ENCODE peak calls at places on chromosomes 1 and 21, in nine cellular contexts. One of them, this sample, is unnamed.

GRCh38 chr1:54971317-54971791 is 9.1 kb upstream of the TMEM61 start:
- DNase-seq in astrocyte of the spinal cord: peak
- DNase-seq in stimulated activated CD8-positive, alpha-beta memory T cell treated with anti-CD3 and anti-CD28 coated beads, Interleukin-7, amount 100 ng/mL, for 48 hours: no peak
- DNase-seq in activated T-cell treated with anti-CD3 and anti-CD28 coated beads for 24 hours: no peak
- DNase-seq in GDM1: no peak
- DNase-seq in KG1: no peak
- DNase-seq in HEK293T: no peak
- DNase-seq in uterus: no peak
- DNase-seq in dorsolateral prefrontal cortex: no peak
- DNase-seq in this sample: no peak

GRCh38 chr21:25964009-25964408 is 206.6 kb downstream of the APP start:
- DNase-seq in dorsolateral prefrontal cortex: no peak
- DNase-seq in stimulated activated CD8-positive, alpha-beta memory T cell treated with anti-CD3 and anti-CD28 coated beads, Interleukin-7, amount 100 ng/mL, for 48 hours: no peak
- DNase-seq in GDM1: no peak
- DNase-seq in astrocyte of the spinal cord: peak
- DNase-seq in uterus: no peak
- DNase-seq in activated T-cell treated with anti-CD3 and anti-CD28 coated beads for 24 hours: no peak
- DNase-seq in KG1: no peak
- DNase-seq in HEK293T: no peak
- DNase-seq in this sample: no peak

GRCh38 chr21:37338671-37339526 is 27.7 kb upstream of the DYRK1A start:
- DNase-seq in HEK293T: peak
- DNase-seq in KG1: no peak
- DNase-seq in dorsolateral prefrontal cortex: no peak
- DNase-seq in astrocyte of the spinal cord: peak
- DNase-seq in activated T-cell treated with anti-CD3 and anti-CD28 coated beads for 24 hours: no peak
- DNase-seq in uterus: peak
- DNase-seq in GDM1: peak
- DNase-seq in stimulated activated CD8-positive, alpha-beta memory T cell treated with anti-CD3 and anti-CD28 coated beads, Interleukin-7, amount 100 ng/mL, for 48 hours: no peak
- DNase-seq in this sample: no peak

GRCh38 chr21:38460171-38460742 is 38.0 kb downstream of the ERG start:
- DNase-seq in HEK293T: no peak
- DNase-seq in KG1: no peak
- DNase-seq in activated T-cell treated with anti-CD3 and anti-CD28 coated beads for 24 hours: no peak
- DNase-seq in stimulated activated CD8-positive, alpha-beta memory T cell treated with anti-CD3 and anti-CD28 coated beads, Interleukin-7, amount 100 ng/mL, for 48 hours: no peak
- DNase-seq in dorsolateral prefrontal cortex: no peak
- DNase-seq in GDM1: no peak
- DNase-seq in astrocyte of the spinal cord: peak
- DNase-seq in uterus: no peak
- DNase-seq in this sample: no peak

GRCh38 chr1:167184081-167184480 is 36.6 kb upstream of the POU2F1 start:
- DNase-seq in dorsolateral prefrontal cortex: no peak
- DNase-seq in stimulated activated CD8-positive, alpha-beta memory T cell treated with anti-CD3 and anti-CD28 coated beads, Interleukin-7, amount 100 ng/mL, for 48 hours: no peak
- DNase-seq in KG1: no peak
- DNase-seq in astrocyte of the spinal cord: no peak
- DNase-seq in HEK293T: no peak
- DNase-seq in GDM1: no peak
- DNase-seq in uterus: no peak
- DNase-seq in activated T-cell treated with anti-CD3 and anti-CD28 coated beads for 24 hours: no peak
- DNase-seq in this sample: no peak

GRCh38 chr1:161171191-161171590 is 5.0 kb downstream of the PPOX start:
- DNase-seq in HEK293T: no peak
- DNase-seq in astrocyte of the spinal cord: no peak
- DNase-seq in uterus: no peak
- DNase-seq in GDM1: no peak
- DNase-seq in KG1: no peak
- DNase-seq in stimulated activated CD8-positive, alpha-beta memory T cell treated with anti-CD3 and anti-CD28 coated beads, Interleukin-7, amount 100 ng/mL, for 48 hours: no peak
- DNase-seq in activated T-cell treated with anti-CD3 and anti-CD28 coated beads for 24 hours: no peak
- DNase-seq in dorsolateral prefrontal cortex: no peak
- DNase-seq in this sample: no peak

GRCh38 chr1:183032122-183032921 is 9.1 kb downstream of the LAMC1 start:
- DNase-seq in HEK293T: no peak
- DNase-seq in GDM1: no peak
- DNase-seq in stimulated activated CD8-positive, alpha-beta memory T cell treated with anti-CD3 and anti-CD28 coated beads, Interleukin-7, amount 100 ng/mL, for 48 hours: no peak
- DNase-seq in astrocyte of the spinal cord: peak
- DNase-seq in dorsolateral prefrontal cortex: no peak
- DNase-seq in KG1: no peak
- DNase-seq in activated T-cell treated with anti-CD3 and anti-CD28 coated beads for 24 hours: no peak
- DNase-seq in uterus: no peak
- DNase-seq in this sample: no peak

GRCh38 chr21:30014883-30015282 is 75.1 kb upstream of the GRIK1 start:
- DNase-seq in GDM1: no peak
- DNase-seq in uterus: no peak
- DNase-seq in stimulated activated CD8-positive, alpha-beta memory T cell treated with anti-CD3 and anti-CD28 coated beads, Interleukin-7, amount 100 ng/mL, for 48 hours: no peak
- DNase-seq in KG1: no peak
- DNase-seq in dorsolateral prefrontal cortex: no peak
- DNase-seq in activated T-cell treated with anti-CD3 and anti-CD28 coated beads for 24 hours: no peak
- DNase-seq in HEK293T: no peak
- DNase-seq in astrocyte of the spinal cord: no peak
- DNase-seq in this sample: no peak

GRCh38 chr1:180040034-180040433 is 85.4 kb downstream of the CEP350 start:
- DNase-seq in uterus: no peak
- DNase-seq in astrocyte of the spinal cord: peak
- DNase-seq in dorsolateral prefrontal cortex: no peak
- DNase-seq in GDM1: no peak
- DNase-seq in activated T-cell treated with anti-CD3 and anti-CD28 coated beads for 24 hours: no peak
- DNase-seq in KG1: no peak
- DNase-seq in stimulated activated CD8-positive, alpha-beta memory T cell treated with anti-CD3 and anti-CD28 coated beads, Interleukin-7, amount 100 ng/mL, for 48 hours: no peak
- DNase-seq in HEK293T: no peak
- DNase-seq in this sample: no peak

GRCh38 chr1:203557390-203557789 is 63.4 kb downstream of the OPTC start:
- DNase-seq in uterus: peak
- DNase-seq in stimulated activated CD8-positive, alpha-beta memory T cell treated with anti-CD3 and anti-CD28 coated beads, Interleukin-7, amount 100 ng/mL, for 48 hours: no peak
- DNase-seq in KG1: no peak
- DNase-seq in GDM1: no peak
- DNase-seq in astrocyte of the spinal cord: no peak
- DNase-seq in dorsolateral prefrontal cortex: peak
- DNase-seq in HEK293T: no peak
- DNase-seq in activated T-cell treated with anti-CD3 and anti-CD28 coated beads for 24 hours: no peak
- DNase-seq in this sample: no peak

GRCh38 chr1:199197695-199198094 is 558.9 kb downstream of the PTPRC start:
- DNase-seq in dorsolateral prefrontal cortex: no peak
- DNase-seq in GDM1: no peak
- DNase-seq in activated T-cell treated with anti-CD3 and anti-CD28 coated beads for 24 hours: no peak
- DNase-seq in stimulated activated CD8-positive, alpha-beta memory T cell treated with anti-CD3 and anti-CD28 coated beads, Interleukin-7, amount 100 ng/mL, for 48 hours: no peak
- DNase-seq in uterus: no peak
- DNase-seq in KG1: no peak
- DNase-seq in astrocyte of the spinal cord: no peak
- DNase-seq in HEK293T: no peak
- DNase-seq in this sample: no peak

GRCh38 chr1:175373786-175374623 is 181.4 kb upstream of the KIAA0040 start:
- DNase-seq in astrocyte of the spinal cord: peak
- DNase-seq in uterus: no peak
- DNase-seq in dorsolateral prefrontal cortex: no peak
- DNase-seq in GDM1: no peak
- DNase-seq in HEK293T: peak
- DNase-seq in stimulated activated CD8-positive, alpha-beta memory T cell treated with anti-CD3 and anti-CD28 coated beads, Interleukin-7, amount 100 ng/mL, for 48 hours: no peak
- DNase-seq in activated T-cell treated with anti-CD3 and anti-CD28 coated beads for 24 hours: no peak
- DNase-seq in KG1: no peak
- DNase-seq in this sample: peak

GRCh38 chr1:89802036-89802435 is 18.8 kb upstream of the LRRC8D start:
- DNase-seq in HEK293T: no peak
- DNase-seq in KG1: no peak
- DNase-seq in dorsolateral prefrontal cortex: no peak
- DNase-seq in stimulated activated CD8-positive, alpha-beta memory T cell treated with anti-CD3 and anti-CD28 coated beads, Interleukin-7, amount 100 ng/mL, for 48 hours: no peak
- DNase-seq in astrocyte of the spinal cord: no peak
- DNase-seq in uterus: no peak
- DNase-seq in GDM1: no peak
- DNase-seq in activated T-cell treated with anti-CD3 and anti-CD28 coated beads for 24 hours: no peak
- DNase-seq in this sample: no peak

GRCh38 chr1:246681822-246682221 is 42.4 kb upstream of the SCCPDH start:
- DNase-seq in stimulated activated CD8-positive, alpha-beta memory T cell treated with anti-CD3 and anti-CD28 coated beads, Interleukin-7, amount 100 ng/mL, for 48 hours: no peak
- DNase-seq in astrocyte of the spinal cord: no peak
- DNase-seq in HEK293T: no peak
- DNase-seq in activated T-cell treated with anti-CD3 and anti-CD28 coated beads for 24 hours: no peak
- DNase-seq in KG1: no peak
- DNase-seq in dorsolateral prefrontal cortex: no peak
- DNase-seq in uterus: no peak
- DNase-seq in GDM1: no peak
- DNase-seq in this sample: no peak

GRCh38 chr1:43366601-43367025 is 1.2 kb downstream of the ELOVL1 start:
- DNase-seq in activated T-cell treated with anti-CD3 and anti-CD28 coated beads for 24 hours: no peak
- DNase-seq in HEK293T: no peak
- DNase-seq in uterus: no peak
- DNase-seq in astrocyte of the spinal cord: no peak
- DNase-seq in GDM1: no peak
- DNase-seq in stimulated activated CD8-positive, alpha-beta memory T cell treated with anti-CD3 and anti-CD28 coated beads, Interleukin-7, amount 100 ng/mL, for 48 hours: no peak
- DNase-seq in KG1: no peak
- DNase-seq in dorsolateral prefrontal cortex: no peak
- DNase-seq in this sample: no peak

GRCh38 chr1:14525262-14525661 is 73.2 kb upstream of the KAZN start:
- DNase-seq in uterus: no peak
- DNase-seq in stimulated activated CD8-positive, alpha-beta memory T cell treated with anti-CD3 and anti-CD28 coated beads, Interleukin-7, amount 100 ng/mL, for 48 hours: no peak
- DNase-seq in dorsolateral prefrontal cortex: no peak
- DNase-seq in KG1: no peak
- DNase-seq in activated T-cell treated with anti-CD3 and anti-CD28 coated beads for 24 hours: no peak
- DNase-seq in HEK293T: no peak
- DNase-seq in astrocyte of the spinal cord: no peak
- DNase-seq in GDM1: no peak
- DNase-seq in this sample: no peak

GRCh38 chr1:155062151-155062686 is 1.3 kb upstream of the EFNA4 start:
- DNase-seq in dorsolateral prefrontal cortex: no peak
- DNase-seq in GDM1: no peak
- DNase-seq in uterus: no peak
- DNase-seq in KG1: no peak
- DNase-seq in stimulated activated CD8-positive, alpha-beta memory T cell treated with anti-CD3 and anti-CD28 coated beads, Interleukin-7, amount 100 ng/mL, for 48 hours: no peak
- DNase-seq in astrocyte of the spinal cord: no peak
- DNase-seq in HEK293T: no peak
- DNase-seq in activated T-cell treated with anti-CD3 and anti-CD28 coated beads for 24 hours: no peak
- DNase-seq in this sample: no peak

GRCh38 chr21:26949830-26950229 is 17.1 kb downstream of the ADAMTS5 start:
- DNase-seq in stimulated activated CD8-positive, alpha-beta memory T cell treated with anti-CD3 and anti-CD28 coated beads, Interleukin-7, amount 100 ng/mL, for 48 hours: no peak
- DNase-seq in activated T-cell treated with anti-CD3 and anti-CD28 coated beads for 24 hours: no peak
- DNase-seq in dorsolateral prefrontal cortex: no peak
- DNase-seq in GDM1: no peak
- DNase-seq in astrocyte of the spinal cord: no peak
- DNase-seq in uterus: no peak
- DNase-seq in HEK293T: no peak
- DNase-seq in KG1: no peak
- DNase-seq in this sample: no peak

GRCh38 chr1:25684216-25684965 is 67.8 kb downstream of the MAN1C1 start:
- DNase-seq in uterus: no peak
- DNase-seq in GDM1: no peak
- DNase-seq in astrocyte of the spinal cord: no peak
- DNase-seq in stimulated activated CD8-positive, alpha-beta memory T cell treated with anti-CD3 and anti-CD28 coated beads, Interleukin-7, amount 100 ng/mL, for 48 hours: no peak
- DNase-seq in activated T-cell treated with anti-CD3 and anti-CD28 coated beads for 24 hours: no peak
- DNase-seq in HEK293T: no peak
- DNase-seq in dorsolateral prefrontal cortex: no peak
- DNase-seq in KG1: no peak
- DNase-seq in this sample: no peak

GRCh38 chr1:213622365-213623087 is 365.2 kb upstream of the PROX1 start:
- DNase-seq in uterus: no peak
- DNase-seq in KG1: no peak
- DNase-seq in dorsolateral prefrontal cortex: no peak
- DNase-seq in GDM1: no peak
- DNase-seq in HEK293T: no peak
- DNase-seq in activated T-cell treated with anti-CD3 and anti-CD28 coated beads for 24 hours: no peak
- DNase-seq in stimulated activated CD8-positive, alpha-beta memory T cell treated with anti-CD3 and anti-CD28 coated beads, Interleukin-7, amount 100 ng/mL, for 48 hours: peak
- DNase-seq in astrocyte of the spinal cord: no peak
- DNase-seq in this sample: no peak

GRCh38 chr1:58755468-58755872 is 28.4 kb downstream of the JUN start:
- DNase-seq in dorsolateral prefrontal cortex: peak
- DNase-seq in activated T-cell treated with anti-CD3 and anti-CD28 coated beads for 24 hours: peak
- DNase-seq in HEK293T: no peak
- DNase-seq in stimulated activated CD8-positive, alpha-beta memory T cell treated with anti-CD3 and anti-CD28 coated beads, Interleukin-7, amount 100 ng/mL, for 48 hours: peak
- DNase-seq in KG1: peak
- DNase-seq in astrocyte of the spinal cord: peak
- DNase-seq in uterus: peak
- DNase-seq in GDM1: peak
- DNase-seq in this sample: peak

GRCh38 chr1:3069491-3070303 is 694 bp downstream of the PRDM16 start:
- DNase-seq in astrocyte of the spinal cord: peak
- DNase-seq in dorsolateral prefrontal cortex: peak
- DNase-seq in HEK293T: peak
- DNase-seq in stimulated activated CD8-positive, alpha-beta memory T cell treated with anti-CD3 and anti-CD28 coated beads, Interleukin-7, amount 100 ng/mL, for 48 hours: no peak
- DNase-seq in KG1: peak
- DNase-seq in activated T-cell treated with anti-CD3 and anti-CD28 coated beads for 24 hours: no peak
- DNase-seq in uterus: no peak
- DNase-seq in GDM1: peak
- DNase-seq in this sample: peak

GRCh38 chr1:103900005-103900404 is 150.3 kb downstream of the AMY1C start:
- DNase-seq in dorsolateral prefrontal cortex: no peak
- DNase-seq in stimulated activated CD8-positive, alpha-beta memory T cell treated with anti-CD3 and anti-CD28 coated beads, Interleukin-7, amount 100 ng/mL, for 48 hours: no peak
- DNase-seq in HEK293T: no peak
- DNase-seq in activated T-cell treated with anti-CD3 and anti-CD28 coated beads for 24 hours: no peak
- DNase-seq in uterus: no peak
- DNase-seq in KG1: no peak
- DNase-seq in astrocyte of the spinal cord: no peak
- DNase-seq in GDM1: no peak
- DNase-seq in this sample: no peak

GRCh38 chr21:32826317-32827167 is 55.0 kb upstream of the PAXBP1 start:
- DNase-seq in stimulated activated CD8-positive, alpha-beta memory T cell treated with anti-CD3 and anti-CD28 coated beads, Interleukin-7, amount 100 ng/mL, for 48 hours: no peak
- DNase-seq in uterus: peak
- DNase-seq in activated T-cell treated with anti-CD3 and anti-CD28 coated beads for 24 hours: peak
- DNase-seq in GDM1: peak
- DNase-seq in HEK293T: peak
- DNase-seq in dorsolateral prefrontal cortex: no peak
- DNase-seq in KG1: no peak
- DNase-seq in astrocyte of the spinal cord: peak
- DNase-seq in this sample: peak

GRCh38 chr1:4650981-4651380 is 3.4 kb upstream of the AJAP1 start:
- DNase-seq in stimulated activated CD8-positive, alpha-beta memory T cell treated with anti-CD3 and anti-CD28 coated beads, Interleukin-7, amount 100 ng/mL, for 48 hours: no peak
- DNase-seq in HEK293T: no peak
- DNase-seq in uterus: no peak
- DNase-seq in GDM1: no peak
- DNase-seq in activated T-cell treated with anti-CD3 and anti-CD28 coated beads for 24 hours: no peak
- DNase-seq in astrocyte of the spinal cord: no peak
- DNase-seq in KG1: no peak
- DNase-seq in dorsolateral prefrontal cortex: no peak
- DNase-seq in this sample: no peak

GRCh38 chr1:55938861-55939260 is 640.5 kb downstream of the PLPP3 start:
- DNase-seq in uterus: no peak
- DNase-seq in KG1: no peak
- DNase-seq in activated T-cell treated with anti-CD3 and anti-CD28 coated beads for 24 hours: no peak
- DNase-seq in dorsolateral prefrontal cortex: no peak
- DNase-seq in stimulated activated CD8-positive, alpha-beta memory T cell treated with anti-CD3 and anti-CD28 coated beads, Interleukin-7, amount 100 ng/mL, for 48 hours: no peak
- DNase-seq in HEK293T: no peak
- DNase-seq in astrocyte of the spinal cord: no peak
- DNase-seq in GDM1: no peak
- DNase-seq in this sample: no peak

GRCh38 chr1:185759061-185759460 is 24.9 kb downstream of the HMCN1 start:
- DNase-seq in astrocyte of the spinal cord: no peak
- DNase-seq in GDM1: no peak
- DNase-seq in dorsolateral prefrontal cortex: no peak
- DNase-seq in KG1: no peak
- DNase-seq in stimulated activated CD8-positive, alpha-beta memory T cell treated with anti-CD3 and anti-CD28 coated beads, Interleukin-7, amount 100 ng/mL, for 48 hours: no peak
- DNase-seq in uterus: no peak
- DNase-seq in HEK293T: no peak
- DNase-seq in activated T-cell treated with anti-CD3 and anti-CD28 coated beads for 24 hours: no peak
- DNase-seq in this sample: no peak

GRCh38 chr1:170893655-170894297 is 41.6 kb upstream of the MROH9 start:
- DNase-seq in uterus: no peak
- DNase-seq in GDM1: no peak
- DNase-seq in astrocyte of the spinal cord: no peak
- DNase-seq in HEK293T: no peak
- DNase-seq in dorsolateral prefrontal cortex: no peak
- DNase-seq in activated T-cell treated with anti-CD3 and anti-CD28 coated beads for 24 hours: no peak
- DNase-seq in stimulated activated CD8-positive, alpha-beta memory T cell treated with anti-CD3 and anti-CD28 coated beads, Interleukin-7, amount 100 ng/mL, for 48 hours: no peak
- DNase-seq in KG1: no peak
- DNase-seq in this sample: no peak

This sample was measured in left colon.